ENCODE peak calls at places on chromosomes 7 and 10, in nine cellular contexts. R, Z, C, O, N, P, F, V and D are unnamed samples.

GRCh38 chr10:15035385-15036301 is 8.1 kb upstream of the OLAH start:
- DNase-seq in R (no peak), Z (no peak), C (no peak), O (no peak), N (no peak), P (no peak), F (no peak), V (peak; percentile 68), D (no peak)

GRCh38 chr10:95660283-95660682 is 3.8 kb upstream of the ALDH18A1 start:
- DNase-seq in R (no peak), Z (no peak), C (no peak), O (no peak), N (no peak), P (no peak), F (no peak), V (peak; percentile 67), D (no peak)

GRCh38 chr10:123278445-123278844 is 124.2 kb downstream of the BUB3 start:
- DNase-seq in R (no peak), Z (no peak), C (no peak), O (no peak), N (no peak), P (no peak), F (no peak), V (no peak), D (no peak)

GRCh38 chr7:24290004-24290641 is 6.1 kb downstream of the NPY start:
- DNase-seq in R (no peak), Z (peak; percentile 69), C (peak; percentile 52), O (no peak), N (peak; percentile 37), P (peak; percentile 3), F (no peak), V (peak; percentile 76), D (no peak)

GRCh38 chr7:19369806-19370205 is 224.6 kb upstream of the FERD3L start:
- DNase-seq in R (no peak), Z (no peak), C (no peak), O (no peak), N (no peak), P (no peak), F (no peak), V (no peak), D (no peak)

GRCh38 chr7:127682140-127682539 is 30.1 kb downstream of the SND1 start:
- DNase-seq in R (no peak), Z (peak; percentile 4), C (no peak), O (no peak), N (no peak), P (no peak), F (no peak), V (peak; percentile 10), D (no peak)

GRCh38 chr10:118333871-118334270 is 8.3 kb downstream of the FAM204A start:
- DNase-seq in R (no peak), Z (no peak), C (no peak), O (no peak), N (no peak), P (no peak), F (no peak), V (no peak), D (no peak)

GRCh38 chr10:4725917-4726606 is 99.9 kb upstream of the AKR1E2 start:
- DNase-seq in R (no peak), Z (no peak), C (no peak), O (no peak), N (no peak), P (peak; percentile 37), F (no peak), V (peak; percentile 83), D (no peak)

GRCh38 chr10:52883996-52884871 is 111.7 kb upstream of the MBL2 start:
- DNase-seq in R (no peak), Z (peak; percentile 2), C (peak; percentile 36), O (no peak), N (peak; percentile 72), P (peak; percentile 4), F (no peak), V (peak; percentile 59), D (no peak)

GRCh38 chr10:63527401-63527800 is 6.2 kb downstream of the REEP3 start:
- DNase-seq in R (no peak), Z (no peak), C (no peak), O (no peak), N (no peak), P (no peak), F (no peak), V (no peak), D (no peak)

GRCh38 chr10:70094287-70094686 is 38.3 kb downstream of the AIFM2 start:
- DNase-seq in R (no peak), Z (no peak), C (no peak), O (no peak), N (no peak), P (no peak), F (no peak), V (no peak), D (no peak)

GRCh38 chr10:127148066-127148932 is 48.1 kb downstream of the INSYN2A start:
- DNase-seq in R (no peak), Z (no peak), C (no peak), O (no peak), N (no peak), P (peak; percentile 57), F (no peak), V (peak; percentile 89), D (no peak)

GRCh38 chr7:130912086-130912909 is 178.3 kb upstream of the KLF14 start:
- DNase-seq in R (no peak), Z (no peak), C (no peak), O (no peak), N (no peak), P (peak; percentile 65), F (no peak), V (peak; percentile 96), D (no peak)